ENCODE peak calls at places on chromosomes 16 and 17, in four cellular contexts. B is MCF 10A, Y is RPMI7951, D is cardiac muscle cell. O is an unnamed sample.

GRCh38 chr16:81780350-81780749 is 1.3 kb downstream of the PLCG2 start:
- DNase-seq in Y (no peak), D (no peak), B (no peak), O (no peak)

GRCh38 chr16:78199325-78200022 is 100.0 kb downstream of the WWOX start:
- DNase-seq in D (no peak), B (no peak), Y (no peak), O (no peak)

GRCh38 chr17:69609495-69610315 is 195.2 kb downstream of the MAP2K6 start:
- DNase-seq in D (peak), B (peak), Y (peak), O (no peak)

GRCh38 chr17:50523208-50523607 is 9.3 kb upstream of the EPN3 start:
- DNase-seq in Y (no peak), D (no peak), B (peak), O (no peak)

GRCh38 chr16:15598648-15599190 is 44.2 kb downstream of the MARF1 start:
- DNase-seq in Y (no peak), D (no peak), B (no peak), O (peak)

GRCh38 chr16:12901597-12902436 is at the start of gene SHISA9:
- DNase-seq in D (no peak), B (no peak), Y (peak), O (no peak)

GRCh38 chr16:65889533-65889966 is 476.9 kb upstream of the CDH5 start:
- DNase-seq in Y (no peak), D (peak), B (peak), O (no peak)

GRCh38 chr16:81335669-81336068 is 20.9 kb downstream of the GAN start:
- DNase-seq in D (no peak), Y (no peak), B (no peak), O (peak)

GRCh38 chr17:16989953-16990860 is 18.3 kb upstream of the TNFRSF13B start:
- DNase-seq in B (no peak), D (no peak), Y (peak), O (no peak)

GRCh38 chr17:58818654-58819053 is 63.0 kb downstream of the PPM1E start:
- DNase-seq in B (no peak), D (no peak), Y (no peak), O (no peak)

GRCh38 chr16:11296706-11297491 is 15.8 kb upstream of the PRM1 start:
- DNase-seq in D (no peak), B (no peak), Y (no peak), O (no peak)

GRCh38 chr17:79294459-79295071 is 219.9 kb downstream of the ENGASE start:
- DNase-seq in B (peak), Y (peak), D (peak), O (no peak)

GRCh38 chr17:4522661-4523060 is 24.0 kb downstream of the SPNS2 start:
- DNase-seq in D (no peak), Y (no peak), B (no peak), O (no peak)

GRCh38 chr17:74361613-74362391 is at the start of gene BTBD17:
- DNase-seq in B (peak), D (peak), Y (no peak), O (peak)

GRCh38 chr16:70380205-70380918 is 33.7 kb downstream of the DDX19A start:
- DNase-seq in B (peak), Y (peak), D (peak), O (peak)

GRCh38 chr17:10605221-10605783 is 51.8 kb downstream of the MYH3 start:
- DNase-seq in Y (no peak), B (no peak), D (no peak), O (no peak)

GRCh38 chr17:1834378-1835149 is 4.8 kb downstream of the RPA1 start:
- DNase-seq in B (no peak), D (no peak), Y (no peak), O (peak)

GRCh38 chr17:80474231-80474932 is 2.0 kb downstream of the NPTX1 start:
- DNase-seq in D (peak), Y (peak), B (peak), O (peak)

GRCh38 chr17:44212507-44213402 is 6.7 kb downstream of the UBTF start:
- DNase-seq in D (no peak), Y (no peak), B (no peak), O (no peak)

GRCh38 chr16:26735521-26735920 is 331.2 kb upstream of the C16orf82 start:
- DNase-seq in D (no peak), Y (no peak), B (no peak), O (no peak)

GRCh38 chr16:17227278-17227677 is 243.5 kb downstream of the XYLT1 start:
- DNase-seq in Y (no peak), D (no peak), B (peak), O (no peak)

GRCh38 chr16:10362077-10362863 is 23.6 kb upstream of the ATF7IP2 start:
- DNase-seq in Y (no peak), B (no peak), D (no peak), O (no peak)

GRCh38 chr16:49020436-49020835 is 261.2 kb downstream of the CBLN1 start:
- DNase-seq in Y (no peak), B (no peak), D (no peak), O (no peak)

GRCh38 chr17:63364387-63364786 is 81.7 kb downstream of the CYB561 start:
- DNase-seq in D (peak), B (no peak), Y (no peak), O (no peak)

GRCh38 chr16:1505912-1506311 is 12.8 kb downstream of the TELO2 start:
- DNase-seq in D (no peak), Y (no peak), B (no peak), O (no peak)

GRCh38 chr17:32123782-32124181 is 18.5 kb upstream of the RHOT1 start:
- DNase-seq in B (peak), D (peak), Y (no peak), O (no peak)

GRCh38 chr17:2405247-2405926 is 4.5 kb upstream of the MNT start:
- DNase-seq in Y (peak), D (peak), B (peak), O (no peak)

GRCh38 chr16:47460301-47460754 is 535 bp downstream of the ITFG1 start:
- DNase-seq in D (no peak), Y (no peak), B (peak), O (no peak)

GRCh38 chr16:88533945-88534641 is 36.1 kb upstream of the ZC3H18 start:
- DNase-seq in D (peak), B (peak), Y (peak), O (peak)

GRCh38 chr16:35754391-35755369 is 2295.3 kb downstream of the TP53TG3F start:
- DNase-seq in Y (no peak), D (no peak), B (no peak), O (no peak)

GRCh38 chr17:63967953-63968352 is 4.8 kb downstream of the SCN4A start:
- DNase-seq in B (no peak), Y (peak), D (no peak), O (no peak)

GRCh38 chr17:49746791-49747490 is 17.0 kb downstream of the FAM117A start:
- DNase-seq in Y (no peak), D (no peak), B (no peak), O (peak)

GRCh38 chr16:86926146-86926545 is 347.8 kb downstream of the FOXL1 start:
- DNase-seq in D (no peak), Y (no peak), B (no peak), O (no peak)

GRCh38 chr16:2171601-2172178 is 16.1 kb downstream of the TRAF7 start:
- DNase-seq in Y (no peak), B (no peak), D (no peak), O (no peak)

GRCh38 chr17:65657251-65657828 is 95.9 kb upstream of the AXIN2 start:
- DNase-seq in D (no peak), B (no peak), Y (no peak), O (no peak)